ENCODE peak calls at places on chromosomes 2 and 18, in seven cellular contexts. U, V, R, O, C, K and E are unnamed samples.

GRCh38 chr2:196112408-196113039 is 43.9 kb upstream of the DNAH7 start:
- DNase-seq in U (no peak), V (no peak), R (no peak), O (no peak), C (peak; percentile 51), K (no peak), E (no peak)

GRCh38 chr2:29655391-29656086 is 265.8 kb downstream of the ALK start:
- DNase-seq in U (no peak), V (no peak), R (no peak), O (no peak), C (no peak), K (no peak), E (no peak)

GRCh38 chr2:106160786-106161261 is 33.3 kb downstream of the UXS1 start:
- DNase-seq in U (peak; percentile 30), V (no peak), R (no peak), O (peak; percentile 20), C (no peak), K (no peak), E (no peak)

GRCh38 chr2:9417725-9418124 is 5.6 kb downstream of the ITGB1BP1 start:
- DNase-seq in U (no peak), V (no peak), R (no peak), O (no peak), C (no peak), K (no peak), E (no peak)

GRCh38 chr2:85288244-85288725 is 39.5 kb downstream of the TGOLN2 start:
- DNase-seq in U (no peak), V (no peak), R (no peak), O (no peak), C (no peak), K (no peak), E (no peak)

GRCh38 chr2:68837164-68837860 is 33.9 kb downstream of the BMP10 start:
- DNase-seq in U (peak; percentile 66), V (peak; percentile 67), R (peak; percentile 83), O (peak; percentile 71), C (no peak), K (peak; percentile 76), E (no peak)

GRCh38 chr18:55233850-55234249 is 274.6 kb upstream of the CCDC68 start:
- DNase-seq in U (no peak), V (no peak), R (no peak), O (no peak), C (no peak), K (no peak), E (no peak)

GRCh38 chr2:17543848-17544645 is 3.6 kb downstream of the VSNL1 start:
- DNase-seq in U (no peak), V (no peak), R (no peak), O (no peak), C (no peak), K (no peak), E (no peak)

GRCh38 chr18:75351409-75351808 is 76.1 kb downstream of the SMIM21 start:
- DNase-seq in U (no peak), V (no peak), R (no peak), O (no peak), C (no peak), K (no peak), E (no peak)

GRCh38 chr18:53984021-53984420 is 240.4 kb downstream of the MBD2 start:
- DNase-seq in U (no peak), V (no peak), R (no peak), O (no peak), C (no peak), K (no peak), E (no peak)

GRCh38 chr18:77065221-77065981 is 67.2 kb downstream of the MBP start:
- DNase-seq in U (no peak), V (no peak), R (peak; percentile 86), O (peak; percentile 55), C (peak; percentile 70), K (no peak), E (no peak)

GRCh38 chr2:96923810-96924774 is 54.2 kb upstream of the SEMA4C start:
- DNase-seq in U (no peak), V (no peak), R (no peak), O (no peak), C (no peak), K (no peak), E (no peak)

GRCh38 chr2:158723921-158724802 is 71.0 kb upstream of the DAPL1 start:
- DNase-seq in U (no peak), V (no peak), R (no peak), O (no peak), C (no peak), K (no peak), E (no peak)

GRCh38 chr2:113886479-113887383 is 3.2 kb upstream of the ACTR3 start:
- DNase-seq in U (peak; percentile 36), V (no peak), R (peak; percentile 38), O (no peak), C (peak; percentile 70), K (peak; percentile 45), E (peak; percentile 88)

GRCh38 chr2:30789670-30790210 is 17.5 kb downstream of the CAPN13 start:
- DNase-seq in U (no peak), V (no peak), R (no peak), O (no peak), C (no peak), K (peak; percentile 9), E (no peak)

GRCh38 chr2:142189506-142189905 is 58.7 kb upstream of the LRP1B start:
- DNase-seq in U (no peak), V (no peak), R (no peak), O (no peak), C (no peak), K (no peak), E (no peak)

GRCh38 chr2:56008661-56009411 is 85.3 kb upstream of the EFEMP1 start:
- DNase-seq in U (no peak), V (peak; percentile 63), R (no peak), O (no peak), C (peak; percentile 72), K (peak; percentile 51), E (peak; percentile 64)

GRCh38 chr2:208265371-208265806 is 666 bp upstream of the PIKFYVE start:
- DNase-seq in U (peak; percentile 81), V (peak; percentile 21), R (peak; percentile 45), O (peak; percentile 25), C (no peak), K (no peak), E (no peak)

GRCh38 chr2:48504647-48505327 is 25.2 kb upstream of the STON1 start:
- DNase-seq in U (no peak), V (no peak), R (no peak), O (no peak), C (peak; percentile 26), K (no peak), E (no peak)

GRCh38 chr2:218298314-218298875 is 6.1 kb upstream of the TMBIM1 start:
- DNase-seq in U (no peak), V (no peak), R (no peak), O (no peak), C (no peak), K (no peak), E (peak; percentile 63)

GRCh38 chr2:127932199-127932877 is 46.6 kb upstream of the AMMECR1L start:
- DNase-seq in U (no peak), V (no peak), R (no peak), O (no peak), C (no peak), K (no peak), E (peak; percentile 57)

GRCh38 chr2:190935054-190935453 is 54.4 kb downstream of the GLS start:
- DNase-seq in U (no peak), V (no peak), R (no peak), O (no peak), C (no peak), K (no peak), E (no peak)

GRCh38 chr18:26574958-26575864 is 26.9 kb upstream of the KCTD1 start:
- DNase-seq in U (no peak), V (peak; percentile 37), R (peak; percentile 39), O (no peak), C (no peak), K (peak; percentile 55), E (peak; percentile 59)

GRCh38 chr2:233421091-233421816 is 67.0 kb downstream of the DGKD start:
- DNase-seq in U (no peak), V (no peak), R (no peak), O (no peak), C (no peak), K (peak; percentile 15), E (no peak)

GRCh38 chr2:25250331-25251031 is 82.1 kb upstream of the POMC start:
- DNase-seq in U (no peak), V (peak; percentile 24), R (no peak), O (no peak), C (peak; percentile 69), K (no peak), E (no peak)

GRCh38 chr2:176122633-176123482 is at the start of gene HOXD9:
- DNase-seq in U (no peak), V (peak; percentile 79), R (no peak), O (no peak), C (no peak), K (no peak), E (no peak)

GRCh38 chr2:167784071-167784400 is 463.4 kb downstream of the STK39 start:
- DNase-seq in U (no peak), V (peak; percentile 33), R (no peak), O (no peak), C (no peak), K (no peak), E (no peak)

GRCh38 chr18:79260023-79260422 is 135.7 kb upstream of the NFATC1 start:
- DNase-seq in U (no peak), V (no peak), R (no peak), O (no peak), C (no peak), K (no peak), E (no peak)

GRCh38 chr2:19355416-19355821 is 3.0 kb downstream of the OSR1 start:
- DNase-seq in U (no peak), V (no peak), R (no peak), O (no peak), C (no peak), K (no peak), E (no peak)

GRCh38 chr18:57027190-57027708 is 119.6 kb upstream of the BOD1L2 start:
- DNase-seq in U (no peak), V (peak; percentile 48), R (no peak), O (no peak), C (no peak), K (no peak), E (no peak)

GRCh38 chr2:54895735-54896134 is 154.5 kb downstream of the RTN4 start:
- DNase-seq in U (no peak), V (no peak), R (no peak), O (no peak), C (no peak), K (no peak), E (no peak)

GRCh38 chr2:31219131-31219969 is 2.0 kb upstream of the CAPN14 start:
- DNase-seq in U (peak; percentile 77), V (no peak), R (peak; percentile 27), O (no peak), C (no peak), K (no peak), E (no peak)

GRCh38 chr2:113281920-113282746 is 3.4 kb upstream of the PAX8 start:
- DNase-seq in U (no peak), V (no peak), R (no peak), O (no peak), C (no peak), K (no peak), E (no peak)

GRCh38 chr2:185825557-185825956 is 87.0 kb downstream of the FSIP2 start:
- DNase-seq in U (no peak), V (no peak), R (no peak), O (no peak), C (no peak), K (no peak), E (no peak)

GRCh38 chr2:17878222-17879136 is at the start of gene KCNS3:
- DNase-seq in U (peak; percentile 67), V (peak; percentile 59), R (peak; percentile 80), O (no peak), C (no peak), K (no peak), E (no peak)

GRCh38 chr18:58512648-58513338 is 116.1 kb downstream of the ALPK2 start:
- DNase-seq in U (no peak), V (no peak), R (no peak), O (no peak), C (no peak), K (no peak), E (no peak)

GRCh38 chr2:215454519-215454918 is 18.7 kb upstream of the FN1 start:
- DNase-seq in U (peak; percentile 17), V (no peak), R (peak; percentile 19), O (no peak), C (no peak), K (no peak), E (no peak)